ENCODE peak calls at places on chromosomes 4 and X, in nine cellular contexts. One of them, this sample, is unnamed.

GRCh38 chr4:17491196-17491595 is 20.7 kb downstream of the QDPR start:
- DNase-seq in SW480: no peak
- DNase-seq in stimulated activated CD8-positive, alpha-beta memory T cell treated with anti-CD3 and anti-CD28 coated beads, Interleukin-2, amount 100 ng/mL, for 48 hours: no peak
- DNase-seq in upper lobe of right lung: no peak
- DNase-seq in fibroblast of mammary gland: no peak
- DNase-seq in SK-N-SH: peak; percentile 81
- DNase-seq in stimulated activated CD4-positive, alpha-beta T cell treated with anti-CD3 and anti-CD28 coated beads, Interleukin-2, amount 100 ng/mL, for 48 hours: no peak
- DNase-seq in CD8-positive, alpha-beta T cell: no peak
- DNase-seq in H4: no peak
- DNase-seq in this sample: no peak

GRCh38 chr4:44086753-44087152 is 361.9 kb downstream of the KCTD8 start:
- DNase-seq in H4: no peak
- DNase-seq in SK-N-SH: no peak
- DNase-seq in CD8-positive, alpha-beta T cell: no peak
- DNase-seq in SW480: no peak
- DNase-seq in stimulated activated CD4-positive, alpha-beta T cell treated with anti-CD3 and anti-CD28 coated beads, Interleukin-2, amount 100 ng/mL, for 48 hours: no peak
- DNase-seq in upper lobe of right lung: no peak
- DNase-seq in stimulated activated CD8-positive, alpha-beta memory T cell treated with anti-CD3 and anti-CD28 coated beads, Interleukin-2, amount 100 ng/mL, for 48 hours: no peak
- DNase-seq in fibroblast of mammary gland: peak; percentile 10
- DNase-seq in this sample: no peak

GRCh38 chr4:70788733-70789132 is 51.0 kb downstream of the GRSF1 start:
- DNase-seq in H4: no peak
- DNase-seq in SW480: no peak
- DNase-seq in SK-N-SH: no peak
- DNase-seq in upper lobe of right lung: no peak
- DNase-seq in stimulated activated CD8-positive, alpha-beta memory T cell treated with anti-CD3 and anti-CD28 coated beads, Interleukin-2, amount 100 ng/mL, for 48 hours: no peak
- DNase-seq in fibroblast of mammary gland: no peak
- DNase-seq in CD8-positive, alpha-beta T cell: no peak
- DNase-seq in stimulated activated CD4-positive, alpha-beta T cell treated with anti-CD3 and anti-CD28 coated beads, Interleukin-2, amount 100 ng/mL, for 48 hours: no peak
- DNase-seq in this sample: no peak

GRCh38 chr4:185592845-185593488 is 57.7 kb upstream of the PDLIM3 start:
- DNase-seq in fibroblast of mammary gland: peak; percentile 22
- DNase-seq in upper lobe of right lung: no peak
- DNase-seq in SW480: no peak
- DNase-seq in stimulated activated CD4-positive, alpha-beta T cell treated with anti-CD3 and anti-CD28 coated beads, Interleukin-2, amount 100 ng/mL, for 48 hours: no peak
- DNase-seq in SK-N-SH: no peak
- DNase-seq in stimulated activated CD8-positive, alpha-beta memory T cell treated with anti-CD3 and anti-CD28 coated beads, Interleukin-2, amount 100 ng/mL, for 48 hours: no peak
- DNase-seq in H4: no peak
- DNase-seq in CD8-positive, alpha-beta T cell: no peak
- DNase-seq in this sample: no peak

GRCh38 chrX:32483534-32484136 is 727.7 kb downstream of the DMD start:
- DNase-seq in fibroblast of mammary gland: no peak
- DNase-seq in upper lobe of right lung: no peak
- DNase-seq in SK-N-SH: peak; percentile 11
- DNase-seq in stimulated activated CD4-positive, alpha-beta T cell treated with anti-CD3 and anti-CD28 coated beads, Interleukin-2, amount 100 ng/mL, for 48 hours: no peak
- DNase-seq in SW480: peak; percentile 39
- DNase-seq in CD8-positive, alpha-beta T cell: no peak
- DNase-seq in H4: peak; percentile 8
- DNase-seq in stimulated activated CD8-positive, alpha-beta memory T cell treated with anti-CD3 and anti-CD28 coated beads, Interleukin-2, amount 100 ng/mL, for 48 hours: no peak
- DNase-seq in this sample: no peak

GRCh38 chr4:128299848-128300247 is 12.2 kb upstream of the PGRMC2 start:
- DNase-seq in CD8-positive, alpha-beta T cell: no peak
- DNase-seq in SK-N-SH: no peak
- DNase-seq in fibroblast of mammary gland: no peak
- DNase-seq in stimulated activated CD4-positive, alpha-beta T cell treated with anti-CD3 and anti-CD28 coated beads, Interleukin-2, amount 100 ng/mL, for 48 hours: no peak
- DNase-seq in SW480: no peak
- DNase-seq in H4: no peak
- DNase-seq in stimulated activated CD8-positive, alpha-beta memory T cell treated with anti-CD3 and anti-CD28 coated beads, Interleukin-2, amount 100 ng/mL, for 48 hours: no peak
- DNase-seq in upper lobe of right lung: no peak
- DNase-seq in this sample: no peak

GRCh38 chrX:572490-573124 is 58.0 kb upstream of the SHOX start:
- DNase-seq in upper lobe of right lung: no peak
- DNase-seq in fibroblast of mammary gland: no peak
- DNase-seq in CD8-positive, alpha-beta T cell: no peak
- DNase-seq in SW480: no peak
- DNase-seq in H4: no peak
- DNase-seq in stimulated activated CD8-positive, alpha-beta memory T cell treated with anti-CD3 and anti-CD28 coated beads, Interleukin-2, amount 100 ng/mL, for 48 hours: no peak
- DNase-seq in SK-N-SH: no peak
- DNase-seq in stimulated activated CD4-positive, alpha-beta T cell treated with anti-CD3 and anti-CD28 coated beads, Interleukin-2, amount 100 ng/mL, for 48 hours: no peak
- DNase-seq in this sample: no peak

GRCh38 chrX:288561-288991 is 7.4 kb downstream of the PLCXD1 start:
- DNase-seq in stimulated activated CD4-positive, alpha-beta T cell treated with anti-CD3 and anti-CD28 coated beads, Interleukin-2, amount 100 ng/mL, for 48 hours: no peak
- DNase-seq in stimulated activated CD8-positive, alpha-beta memory T cell treated with anti-CD3 and anti-CD28 coated beads, Interleukin-2, amount 100 ng/mL, for 48 hours: no peak
- DNase-seq in H4: no peak
- DNase-seq in fibroblast of mammary gland: no peak
- DNase-seq in upper lobe of right lung: peak; percentile 51
- DNase-seq in CD8-positive, alpha-beta T cell: no peak
- DNase-seq in SW480: no peak
- DNase-seq in SK-N-SH: no peak
- DNase-seq in this sample: no peak

GRCh38 chr4:123892997-123893745 is 496.6 kb downstream of the SPRY1 start:
- DNase-seq in fibroblast of mammary gland: peak; percentile 76
- DNase-seq in stimulated activated CD4-positive, alpha-beta T cell treated with anti-CD3 and anti-CD28 coated beads, Interleukin-2, amount 100 ng/mL, for 48 hours: no peak
- DNase-seq in CD8-positive, alpha-beta T cell: no peak
- DNase-seq in stimulated activated CD8-positive, alpha-beta memory T cell treated with anti-CD3 and anti-CD28 coated beads, Interleukin-2, amount 100 ng/mL, for 48 hours: no peak
- DNase-seq in H4: no peak
- DNase-seq in upper lobe of right lung: no peak
- DNase-seq in SK-N-SH: peak; percentile 64
- DNase-seq in SW480: no peak
- DNase-seq in this sample: peak; percentile 30

GRCh38 chr4:47373729-47374128 is 89.8 kb downstream of the COMMD8 start:
- DNase-seq in stimulated activated CD4-positive, alpha-beta T cell treated with anti-CD3 and anti-CD28 coated beads, Interleukin-2, amount 100 ng/mL, for 48 hours: no peak
- DNase-seq in CD8-positive, alpha-beta T cell: no peak
- DNase-seq in fibroblast of mammary gland: no peak
- DNase-seq in H4: no peak
- DNase-seq in stimulated activated CD8-positive, alpha-beta memory T cell treated with anti-CD3 and anti-CD28 coated beads, Interleukin-2, amount 100 ng/mL, for 48 hours: no peak
- DNase-seq in SW480: no peak
- DNase-seq in upper lobe of right lung: no peak
- DNase-seq in SK-N-SH: no peak
- DNase-seq in this sample: no peak

GRCh38 chr4:155954939-155955338 is 1.3 kb upstream of the CTSO start:
- DNase-seq in SW480: no peak
- DNase-seq in SK-N-SH: no peak
- DNase-seq in fibroblast of mammary gland: no peak
- DNase-seq in stimulated activated CD4-positive, alpha-beta T cell treated with anti-CD3 and anti-CD28 coated beads, Interleukin-2, amount 100 ng/mL, for 48 hours: no peak
- DNase-seq in stimulated activated CD8-positive, alpha-beta memory T cell treated with anti-CD3 and anti-CD28 coated beads, Interleukin-2, amount 100 ng/mL, for 48 hours: no peak
- DNase-seq in upper lobe of right lung: no peak
- DNase-seq in CD8-positive, alpha-beta T cell: no peak
- DNase-seq in H4: no peak
- DNase-seq in this sample: no peak

GRCh38 chr4:154124539-154125255 is 335.8 kb upstream of the SFRP2 start:
- DNase-seq in stimulated activated CD8-positive, alpha-beta memory T cell treated with anti-CD3 and anti-CD28 coated beads, Interleukin-2, amount 100 ng/mL, for 48 hours: no peak
- DNase-seq in fibroblast of mammary gland: peak; percentile 95
- DNase-seq in CD8-positive, alpha-beta T cell: no peak
- DNase-seq in upper lobe of right lung: no peak
- DNase-seq in SW480: peak; percentile 7
- DNase-seq in stimulated activated CD4-positive, alpha-beta T cell treated with anti-CD3 and anti-CD28 coated beads, Interleukin-2, amount 100 ng/mL, for 48 hours: no peak
- DNase-seq in SK-N-SH: no peak
- DNase-seq in H4: peak; percentile 28
- DNase-seq in this sample: peak; percentile 56

This sample was measured in HCEC 1CT.